ENCODE peak calls at places on chromosomes 16 and 17, in six cellular contexts. F, Y, L, E, V and S are unnamed samples.

GRCh38 chr16:74623214-74623842 is 16.4 kb upstream of the GLG1 start:
- DNase-seq in F (peak; percentile 13), Y (no peak), L (no peak), E (peak; percentile 5), V (no peak), S (peak; percentile 15)

GRCh38 chr16:85303354-85303883 is 191.1 kb upstream of the CIBAR2 start:
- DNase-seq in F (peak; percentile 85), Y (peak; percentile 40), L (peak; percentile 76), E (no peak), V (peak; percentile 80), S (peak; percentile 48)

GRCh38 chr16:87628940-87629339 is 26.6 kb downstream of the JPH3 start:
- DNase-seq in F (no peak), Y (no peak), L (no peak), E (no peak), V (no peak), S (no peak)

GRCh38 chr16:22018559-22018958 is 10.6 kb downstream of the MOSMO start:
- DNase-seq in F (no peak), Y (no peak), L (no peak), E (no peak), V (no peak), S (no peak)

GRCh38 chr16:30381351-30382041 is 865 bp downstream of the SEPTIN1 start:
- DNase-seq in F (no peak), Y (no peak), L (no peak), E (no peak), V (no peak), S (no peak)

GRCh38 chr17:4267402-4267801 is 3.6 kb upstream of the ANKFY1 start:
- DNase-seq in F (no peak), Y (no peak), L (no peak), E (no peak), V (no peak), S (no peak)

GRCh38 chr16:22075043-22075757 is 17.1 kb upstream of the VWA3A start:
- DNase-seq in F (no peak), Y (no peak), L (no peak), E (no peak), V (no peak), S (no peak)

GRCh38 chr17:40095944-40096791 is 4.2 kb downstream of the NR1D1 start:
- DNase-seq in F (peak; percentile 74), Y (peak; percentile 75), L (no peak), E (no peak), V (no peak), S (no peak)

GRCh38 chr17:72422505-72423285 is 301.9 kb downstream of the SOX9 start:
- DNase-seq in F (no peak), Y (peak; percentile 23), L (no peak), E (no peak), V (no peak), S (no peak)

GRCh38 chr17:28712705-28713415 is 1.2 kb upstream of the PROCA1 start:
- DNase-seq in F (no peak), Y (no peak), L (no peak), E (no peak), V (no peak), S (no peak)

GRCh38 chr16:75112281-75113045 is 4.1 kb downstream of the LDHD start:
- DNase-seq in F (no peak), Y (no peak), L (no peak), E (no peak), V (no peak), S (no peak)

GRCh38 chr17:57508706-57509105 is 236.4 kb downstream of the CCDC182 start:
- DNase-seq in F (no peak), Y (no peak), L (no peak), E (no peak), V (no peak), S (no peak)